ENCODE peak calls at places on chromosomes 3 and 15, in five cellular contexts. J is adrenal gland, Y is uterus, M is tibial nerve, B is K562. O is an unnamed sample.
A peak's percentile ranks its signal among the peaks of the same experiment; 100 is the strongest.

GRCh38 chr3:158456114-158456513 is 114.9 kb upstream of the MLF1 start:
- DNase-seq in J (no peak), Y (no peak), B (no peak), M (no peak), O (no peak)

GRCh38 chr15:89664951-89665350 is 9.7 kb upstream of the KIF7 start:
- DNase-seq in B (no peak), J (peak; percentile 47), M (no peak), Y (no peak), O (no peak)

GRCh38 chr15:59999558-60000112 is 4.5 kb upstream of the FOXB1 start:
- DNase-seq in Y (no peak), J (no peak), B (no peak), M (no peak), O (no peak)

GRCh38 chr15:60859996-60860494 is 369.1 kb downstream of the RORA start:
- DNase-seq in J (no peak), B (no peak), M (no peak), Y (no peak), O (no peak)

GRCh38 chr15:40046721-40047412 is 7.9 kb upstream of the SRP14 start:
- DNase-seq in J (peak; percentile 46), Y (no peak), M (no peak), B (no peak), O (no peak)

GRCh38 chr3:120039642-120040610 is 54.3 kb downstream of the GSK3B start:
- DNase-seq in Y (no peak), M (no peak), B (peak; percentile 14), J (no peak), O (no peak)

GRCh38 chr15:85609492-85609891 is 185.2 kb downstream of the KLHL25 start:
- DNase-seq in M (no peak), Y (no peak), J (no peak), B (no peak), O (no peak)

GRCh38 chr3:5055352-5056004 is 66.6 kb upstream of the ARL8B start:
- DNase-seq in Y (no peak), B (no peak), J (peak; percentile 39), M (no peak), O (no peak)

GRCh38 chr3:146033950-146034349 is 127.0 kb downstream of the PLOD2 start:
- DNase-seq in J (no peak), M (no peak), B (no peak), Y (no peak), O (no peak)

GRCh38 chr3:23115171-23115877 is 87.8 kb upstream of the UBE2E2 start:
- DNase-seq in M (no peak), B (no peak), J (no peak), Y (no peak), O (no peak)

GRCh38 chr3:2771193-2771592 is 339.0 kb downstream of the IL5RA start:
- DNase-seq in Y (no peak), J (no peak), M (no peak), B (no peak), O (no peak)

GRCh38 chr3:124201786-124202185 is 209.9 kb upstream of the ROPN1 start:
- DNase-seq in B (no peak), M (no peak), Y (no peak), J (no peak), O (peak; percentile 44)

DNA sequence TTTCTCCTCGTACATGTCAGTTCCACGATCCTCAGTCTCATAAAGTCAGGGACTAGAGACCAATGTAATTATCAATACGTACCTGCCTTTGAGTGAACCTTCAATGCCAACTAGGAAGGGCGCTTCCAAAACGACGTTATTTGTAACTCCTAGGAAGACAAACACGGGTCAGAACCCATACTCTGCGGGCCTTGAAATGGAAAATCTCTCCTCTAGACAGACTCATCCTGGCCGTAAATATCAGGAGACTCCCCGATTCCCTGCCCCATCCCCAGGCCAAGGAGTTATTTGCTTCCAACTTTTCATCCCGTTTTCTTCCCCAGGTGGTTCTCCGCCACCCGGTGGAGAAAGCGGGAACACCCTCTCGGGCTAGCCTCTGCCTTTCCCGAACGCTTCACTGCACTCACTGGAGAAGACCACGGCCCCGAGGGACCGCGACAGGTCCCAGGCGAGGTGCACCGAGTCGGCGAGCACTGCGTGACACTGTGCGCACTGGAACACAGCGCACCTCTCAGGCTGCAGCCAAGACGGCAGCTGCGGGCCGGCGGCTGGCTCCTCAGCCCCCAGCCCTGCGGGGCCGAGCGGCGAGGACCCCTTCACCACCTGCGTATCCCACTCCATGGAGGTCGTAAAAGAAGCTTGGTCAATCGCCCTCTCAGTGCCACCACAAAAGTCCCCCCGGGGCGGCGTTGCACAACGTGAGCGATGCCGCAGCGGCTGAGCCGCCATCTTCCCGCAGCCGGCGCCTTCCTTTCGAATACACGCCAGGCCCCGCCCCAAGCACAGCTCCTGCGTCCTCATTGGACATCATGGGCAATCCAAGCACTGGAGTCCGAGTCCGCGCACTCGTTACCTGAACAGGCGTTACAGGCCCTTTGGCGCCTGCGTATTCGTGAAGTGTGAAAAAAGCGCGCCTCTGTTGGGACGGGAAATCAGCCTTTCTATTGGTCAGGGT is at the start of gene OIP5:
- DNase-seq in J (peak; percentile 100), M (peak; percentile 95), Y (peak; percentile 98), B (peak; percentile 93), O (peak; percentile 100)
- TF ChIP-seq CTCF in J (peak; percentile 71), M (peak; percentile 71), Y (peak; percentile 41), B (peak; percentile 83), O (peak; percentile 55)

GRCh38 chr15:83011271-83012037 is at the start of gene C15orf40:
- DNase-seq in B (peak; percentile 95), M (peak; percentile 76), J (peak; percentile 95), Y (peak; percentile 82), O (peak; percentile 94)
- TF ChIP-seq POLR2A in B (peak; percentile 87), M (peak; percentile 59), J (peak; percentile 75), Y (peak; percentile 59), O (peak; percentile 29)

GRCh38 chr15:34335176-34335575 is 2.4 kb downstream of the SLC12A6 start:
- DNase-seq in B (no peak), J (no peak), M (no peak), Y (no peak), O (no peak)

GRCh38 chr15:34337557-34338306 is at the start of gene SLC12A6:
- DNase-seq in M (peak; percentile 79), B (peak; percentile 95), J (peak; percentile 92), Y (peak; percentile 89), O (peak; percentile 93)

GRCh38 chr15:34334676-34335075 is 2.9 kb downstream of the SLC12A6 start:
- DNase-seq in B (no peak), Y (no peak), M (no peak), J (no peak), O (no peak)

GRCh38 chr15:34336947-34337556 is 529 bp downstream of the SLC12A6 start:
- DNase-seq in M (no peak), B (no peak), J (no peak), Y (no peak), O (no peak)

GRCh38 chr15:34336333-34336732 is 1.2 kb downstream of the SLC12A6 start:
- DNase-seq in M (no peak), B (no peak), Y (no peak), J (peak; percentile 51), O (no peak)
- H3K4me3 ChIP-seq in M (peak overlapping the region; percentile 97), B (no peak overlapping the region), Y (no peak overlapping the region), J (no peak overlapping the region), O (no peak overlapping the region)

DNA sequence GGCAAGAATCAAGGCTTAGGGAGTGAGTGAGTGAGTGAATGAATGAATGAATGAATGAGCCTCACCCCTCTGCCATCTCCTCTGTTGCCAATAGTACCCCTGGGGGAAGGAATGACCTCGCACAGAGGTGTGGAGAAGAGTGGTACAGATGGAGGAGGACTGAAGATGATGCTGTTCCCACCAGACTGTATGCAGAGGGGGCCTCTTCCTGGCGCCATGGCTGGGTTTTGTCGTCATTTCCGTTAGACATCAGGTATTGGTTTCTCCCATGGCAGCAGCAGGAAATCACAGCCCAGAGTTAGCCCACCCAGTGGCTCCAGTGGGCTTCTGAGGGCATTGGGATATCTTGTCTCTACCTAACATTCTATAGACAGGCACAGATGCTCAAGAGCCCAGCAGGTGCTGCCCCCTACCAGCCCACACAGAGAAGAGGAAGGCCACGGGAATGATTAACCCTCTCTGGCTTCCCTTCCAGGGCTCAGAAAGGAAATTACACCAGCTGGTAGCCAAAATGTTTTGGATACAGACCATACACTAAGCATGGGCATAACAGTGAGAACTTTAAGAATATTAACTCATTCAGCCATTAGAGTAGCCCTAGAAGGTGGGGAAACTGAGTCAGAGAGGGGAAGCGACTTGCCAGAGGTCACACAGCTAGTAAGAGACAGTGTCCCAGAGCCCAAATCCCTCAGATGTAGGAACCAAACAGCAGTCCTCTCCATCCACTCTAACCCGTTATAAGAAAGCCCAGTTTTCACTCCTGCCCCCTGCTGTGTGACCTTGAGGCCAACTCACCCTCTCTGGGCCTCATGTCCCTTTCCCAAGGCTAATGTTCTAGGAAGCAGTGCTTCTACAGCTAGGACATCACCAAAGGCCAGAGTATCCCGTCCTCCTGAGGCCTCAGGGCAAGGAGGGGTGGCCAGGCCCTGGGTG is 109.6 kb upstream of the SLC6A11 start:
- DNase-seq in M (no peak), J (no peak), B (no peak), Y (no peak), O (no peak)
- TF ChIP-seq CTCF in M (no peak), J (no peak), B (peak; percentile 32), Y (no peak), O (no peak)